ENCODE peak calls at places on chromosomes 2 and 18, in seven cellular contexts. One of them, this sample, is unnamed.

GRCh38 chr18:70491734-70492348 is 203.0 kb downstream of the SOCS6 start:
- DNase-seq in Peyer's patch: peak; percentile 78
- DNase-seq in upper lobe of left lung: no peak
- DNase-seq in fibroblast of lung: peak; percentile 19
- DNase-seq in A673: peak; percentile 66
- DNase-seq in stomach: peak; percentile 52
- DNase-seq in left ventricle myocardium inferior: no peak
- DNase-seq in this sample: peak; percentile 52

GRCh38 chr2:232592687-232593407 is 40.6 kb upstream of the EFHD1 start:
- DNase-seq in Peyer's patch: peak; percentile 73
- DNase-seq in upper lobe of left lung: no peak
- DNase-seq in fibroblast of lung: peak; percentile 89
- DNase-seq in A673: no peak
- DNase-seq in stomach: no peak
- DNase-seq in left ventricle myocardium inferior: no peak
- DNase-seq in this sample: no peak

GRCh38 chr2:18701981-18702380 is 112.6 kb upstream of the NT5C1B start:
- DNase-seq in Peyer's patch: no peak
- DNase-seq in upper lobe of left lung: no peak
- DNase-seq in fibroblast of lung: peak; percentile 65
- DNase-seq in A673: no peak
- DNase-seq in stomach: no peak
- DNase-seq in left ventricle myocardium inferior: no peak
- DNase-seq in this sample: no peak

GRCh38 chr2:232998666-232998985 is 14.4 kb downstream of the NGEF start:
- DNase-seq in Peyer's patch: peak; percentile 31
- DNase-seq in upper lobe of left lung: no peak
- DNase-seq in fibroblast of lung: no peak
- DNase-seq in A673: no peak
- DNase-seq in stomach: no peak
- DNase-seq in left ventricle myocardium inferior: no peak
- DNase-seq in this sample: no peak

GRCh38 chr2:164810843-164811242 is 30.8 kb downstream of the COBLL1 start:
- DNase-seq in Peyer's patch: no peak
- DNase-seq in upper lobe of left lung: no peak
- DNase-seq in fibroblast of lung: no peak
- DNase-seq in A673: no peak
- DNase-seq in stomach: no peak
- DNase-seq in left ventricle myocardium inferior: no peak
- DNase-seq in this sample: peak; percentile 14

GRCh38 chr2:96412307-96413066 is 76.9 kb downstream of the NCAPH start:
- DNase-seq in Peyer's patch: no peak
- DNase-seq in upper lobe of left lung: no peak
- DNase-seq in fibroblast of lung: peak; percentile 5
- DNase-seq in A673: no peak
- DNase-seq in stomach: no peak
- DNase-seq in left ventricle myocardium inferior: no peak
- DNase-seq in this sample: no peak

GRCh38 chr2:197571622-197572271 is 55.9 kb downstream of the MOB4 start:
- DNase-seq in Peyer's patch: no peak
- DNase-seq in upper lobe of left lung: no peak
- DNase-seq in fibroblast of lung: peak; percentile 44
- DNase-seq in A673: no peak
- DNase-seq in stomach: no peak
- DNase-seq in left ventricle myocardium inferior: no peak
- DNase-seq in this sample: no peak

GRCh38 chr18:959854-960253 is 55.2 kb downstream of the ADCYAP1 start:
- DNase-seq in Peyer's patch: no peak
- DNase-seq in upper lobe of left lung: no peak
- DNase-seq in fibroblast of lung: peak; percentile 70
- DNase-seq in A673: no peak
- DNase-seq in stomach: no peak
- DNase-seq in left ventricle myocardium inferior: no peak
- DNase-seq in this sample: no peak

GRCh38 chr18:46158498-46158897 is 54.3 kb downstream of the HAUS1 start:
- DNase-seq in Peyer's patch: no peak
- DNase-seq in upper lobe of left lung: no peak
- DNase-seq in fibroblast of lung: peak; percentile 23
- DNase-seq in A673: no peak
- DNase-seq in stomach: no peak
- DNase-seq in left ventricle myocardium inferior: no peak
- DNase-seq in this sample: peak; percentile 71

GRCh38 chr2:128362889-128363228 is 44.2 kb upstream of the HS6ST1 start:
- DNase-seq in Peyer's patch: peak; percentile 46
- DNase-seq in upper lobe of left lung: no peak
- DNase-seq in fibroblast of lung: peak; percentile 89
- DNase-seq in A673: peak; percentile 57
- DNase-seq in stomach: no peak
- DNase-seq in left ventricle myocardium inferior: no peak
- DNase-seq in this sample: peak; percentile 88

GRCh38 chr18:34773961-34774754 is 64.1 kb downstream of the DTNA start:
- DNase-seq in Peyer's patch: no peak
- DNase-seq in upper lobe of left lung: no peak
- DNase-seq in fibroblast of lung: peak; percentile 76
- DNase-seq in A673: no peak
- DNase-seq in stomach: peak; percentile 59
- DNase-seq in left ventricle myocardium inferior: peak; percentile 53
- DNase-seq in this sample: no peak

GRCh38 chr2:24489942-24490673 is 946 bp upstream of the NCOA1 start:
- DNase-seq in Peyer's patch: peak; percentile 74
- DNase-seq in upper lobe of left lung: no peak
- DNase-seq in fibroblast of lung: peak; percentile 46
- DNase-seq in A673: peak; percentile 90
- DNase-seq in stomach: no peak
- DNase-seq in left ventricle myocardium inferior: no peak
- DNase-seq in this sample: no peak

GRCh38 chr2:100105678-100106054 is 36.7 kb downstream of the AFF3 start:
- DNase-seq in Peyer's patch: no peak
- DNase-seq in upper lobe of left lung: no peak
- DNase-seq in fibroblast of lung: peak; percentile 30
- DNase-seq in A673: no peak
- DNase-seq in stomach: no peak
- DNase-seq in left ventricle myocardium inferior: no peak
- DNase-seq in this sample: no peak

GRCh38 chr2:117940436-117940835 is 73.4 kb downstream of the CCDC93 start:
- DNase-seq in Peyer's patch: no peak
- DNase-seq in upper lobe of left lung: no peak
- DNase-seq in fibroblast of lung: no peak
- DNase-seq in A673: no peak
- DNase-seq in stomach: no peak
- DNase-seq in left ventricle myocardium inferior: no peak
- DNase-seq in this sample: no peak

GRCh38 chr2:117936871-117937428 is 76.9 kb downstream of the CCDC93 start:
- DNase-seq in Peyer's patch: no peak
- DNase-seq in upper lobe of left lung: no peak
- DNase-seq in fibroblast of lung: no peak
- DNase-seq in A673: no peak
- DNase-seq in stomach: no peak
- DNase-seq in left ventricle myocardium inferior: peak; percentile 18
- DNase-seq in this sample: no peak

GRCh38 chr2:117935954-117936353 is 77.9 kb downstream of the CCDC93 start:
- DNase-seq in Peyer's patch: no peak
- DNase-seq in upper lobe of left lung: no peak
- DNase-seq in fibroblast of lung: no peak
- DNase-seq in A673: no peak
- DNase-seq in stomach: no peak
- DNase-seq in left ventricle myocardium inferior: no peak
- DNase-seq in this sample: no peak

GRCh38 chr2:117941693-117942092 is 72.2 kb downstream of the CCDC93 start:
- DNase-seq in Peyer's patch: no peak
- DNase-seq in upper lobe of left lung: no peak
- DNase-seq in fibroblast of lung: no peak
- DNase-seq in A673: no peak
- DNase-seq in stomach: no peak
- DNase-seq in left ventricle myocardium inferior: no peak
- DNase-seq in this sample: no peak

DNA sequence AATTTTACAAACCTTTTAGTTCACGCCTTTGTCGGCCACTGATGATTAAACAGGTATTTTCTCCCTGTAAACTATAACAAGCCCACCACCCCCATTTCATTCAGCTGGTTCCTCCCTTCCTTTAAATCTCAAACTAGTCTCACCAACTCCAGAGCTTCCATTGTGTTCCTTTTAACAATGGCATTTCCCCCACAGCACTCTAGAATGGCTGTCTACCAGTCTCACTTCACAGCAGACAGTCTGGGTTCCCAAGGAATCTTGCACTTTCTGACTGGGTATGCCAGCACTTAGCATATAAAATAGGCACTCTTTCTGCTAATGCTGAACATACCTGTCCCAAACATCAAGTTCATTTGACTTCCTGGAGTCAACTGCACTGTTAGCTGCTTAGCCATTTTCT is 75.3 kb downstream of the CCDC93 start:
- DNase-seq in Peyer's patch: no peak
- DNase-seq in upper lobe of left lung: no peak
- DNase-seq in fibroblast of lung: no peak
- DNase-seq in A673: no peak
- DNase-seq in stomach: no peak
- DNase-seq in left ventricle myocardium inferior: no peak
- DNase-seq in this sample: no peak
- H3K36me3 ChIP-seq in Peyer's patch: peaks cover 100% of the 10 kb centered on the region
- H3K36me3 ChIP-seq in upper lobe of left lung: peaks cover 14% of the 10 kb centered on the region
- H3K36me3 ChIP-seq in fibroblast of lung: peaks cover 13% of the 10 kb centered on the region
- H3K36me3 ChIP-seq in A673: peaks cover 31% of the 10 kb centered on the region
- H3K36me3 ChIP-seq in stomach: peaks cover 100% of the 10 kb centered on the region
- H3K36me3 ChIP-seq in left ventricle myocardium inferior: peaks cover 97% of the 10 kb centered on the region
- H3K36me3 ChIP-seq in this sample: peaks cover 6% of the 10 kb centered on the region

GRCh38 chr18:76657428-76657827 is 162.4 kb upstream of the ZNF516 start:
- DNase-seq in Peyer's patch: no peak
- DNase-seq in upper lobe of left lung: no peak
- DNase-seq in fibroblast of lung: peak; percentile 11
- DNase-seq in A673: peak; percentile 60
- DNase-seq in stomach: no peak
- DNase-seq in left ventricle myocardium inferior: no peak
- DNase-seq in this sample: no peak

GRCh38 chr18:76656925-76657324 is 161.9 kb upstream of the ZNF516 start:
- DNase-seq in Peyer's patch: no peak
- DNase-seq in upper lobe of left lung: no peak
- DNase-seq in fibroblast of lung: no peak
- DNase-seq in A673: no peak
- DNase-seq in stomach: no peak
- DNase-seq in left ventricle myocardium inferior: no peak
- DNase-seq in this sample: no peak

GRCh38 chr18:76657911-76658475 is 163.0 kb upstream of the ZNF516 start:
- DNase-seq in Peyer's patch: no peak
- DNase-seq in upper lobe of left lung: no peak
- DNase-seq in fibroblast of lung: no peak
- DNase-seq in A673: no peak
- DNase-seq in stomach: no peak
- DNase-seq in left ventricle myocardium inferior: no peak
- DNase-seq in this sample: no peak

GRCh38 chr18:76660571-76661192 is 161.7 kb upstream of the ZNF236 start:
- DNase-seq in Peyer's patch: no peak
- DNase-seq in upper lobe of left lung: peak; percentile 54
- DNase-seq in fibroblast of lung: no peak
- DNase-seq in A673: no peak
- DNase-seq in stomach: no peak
- DNase-seq in left ventricle myocardium inferior: no peak
- DNase-seq in this sample: no peak

GRCh38 chr18:76658627-76659026 is 163.6 kb upstream of the ZNF516 start:
- DNase-seq in Peyer's patch: no peak
- DNase-seq in upper lobe of left lung: no peak
- DNase-seq in fibroblast of lung: peak; percentile 9
- DNase-seq in A673: peak; percentile 43
- DNase-seq in stomach: no peak
- DNase-seq in left ventricle myocardium inferior: no peak
- DNase-seq in this sample: no peak
- H3K4me1 ChIP-seq in Peyer's patch: no peaks in the 10 kb centered on the region
- H3K4me1 ChIP-seq in upper lobe of left lung: no peaks in the 10 kb centered on the region
- H3K4me1 ChIP-seq in fibroblast of lung: no peaks in the 10 kb centered on the region
- H3K4me1 ChIP-seq in A673: no peaks in the 10 kb centered on the region
- H3K4me1 ChIP-seq in stomach: no peaks in the 10 kb centered on the region
- H3K4me1 ChIP-seq in left ventricle myocardium inferior: no peaks in the 10 kb centered on the region
- H3K4me1 ChIP-seq in this sample: no peaks in the 10 kb centered on the region

DNA sequence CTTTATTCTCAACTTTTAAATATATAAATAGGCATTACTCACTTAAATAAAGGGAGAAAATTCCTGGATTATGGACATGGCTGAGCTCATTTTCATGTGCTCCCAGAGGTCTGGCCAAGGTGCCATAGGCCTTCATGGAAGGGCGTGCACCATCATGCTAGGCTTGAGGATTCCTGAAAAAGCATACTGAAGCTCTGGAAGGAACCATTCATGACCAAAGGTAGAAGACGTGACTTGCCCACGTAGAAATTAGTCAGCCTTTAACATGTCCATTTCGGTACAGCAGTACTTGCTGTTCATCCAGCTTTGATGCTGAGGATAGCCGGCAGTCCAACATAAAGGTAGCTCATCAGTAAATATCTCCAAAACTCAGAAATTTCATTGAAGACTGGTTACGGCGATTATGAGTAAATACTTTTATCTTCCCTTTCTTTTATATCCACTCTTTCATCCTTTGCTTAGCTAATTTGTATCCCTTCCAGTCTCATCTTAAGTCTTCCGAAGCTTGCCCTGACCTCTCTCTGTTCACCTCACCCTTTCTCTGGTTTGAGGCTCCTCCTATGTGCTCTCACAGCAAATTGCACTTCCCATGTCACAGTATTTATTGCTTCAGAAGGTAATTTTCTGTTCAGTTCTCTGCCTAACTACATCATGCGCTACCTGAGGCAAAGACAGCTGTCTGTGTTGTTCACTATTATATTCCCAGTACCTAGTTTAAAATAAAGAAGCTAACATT is 32.3 kb upstream of the ASNSD1 start:
- DNase-seq in Peyer's patch: no peak
- DNase-seq in upper lobe of left lung: no peak
- DNase-seq in fibroblast of lung: no peak
- DNase-seq in A673: no peak
- DNase-seq in stomach: no peak
- DNase-seq in left ventricle myocardium inferior: no peak
- DNase-seq in this sample: peak; percentile 35
- TF ChIP-seq CTCF in Peyer's patch: peak; percentile 10
- TF ChIP-seq CTCF in upper lobe of left lung: no peak
- TF ChIP-seq CTCF in fibroblast of lung: no peak
- TF ChIP-seq CTCF in A673: no peak
- TF ChIP-seq CTCF in stomach: no peak
- TF ChIP-seq CTCF in left ventricle myocardium inferior: peak; percentile 48
- TF ChIP-seq CTCF in this sample: peak; percentile 44

GRCh38 chr2:134407154-134407890 is 153.4 kb downstream of the MGAT5 start:
- DNase-seq in Peyer's patch: no peak
- DNase-seq in upper lobe of left lung: no peak
- DNase-seq in fibroblast of lung: no peak
- DNase-seq in A673: no peak
- DNase-seq in stomach: no peak
- DNase-seq in left ventricle myocardium inferior: no peak
- DNase-seq in this sample: no peak

GRCh38 chr2:134408386-134408785 is 154.5 kb downstream of the MGAT5 start:
- DNase-seq in Peyer's patch: no peak
- DNase-seq in upper lobe of left lung: no peak
- DNase-seq in fibroblast of lung: peak; percentile 52
- DNase-seq in A673: no peak
- DNase-seq in stomach: no peak
- DNase-seq in left ventricle myocardium inferior: no peak
- DNase-seq in this sample: no peak

GRCh38 chr2:134406716-134407115 is 152.8 kb downstream of the MGAT5 start:
- DNase-seq in Peyer's patch: no peak
- DNase-seq in upper lobe of left lung: no peak
- DNase-seq in fibroblast of lung: no peak
- DNase-seq in A673: no peak
- DNase-seq in stomach: no peak
- DNase-seq in left ventricle myocardium inferior: no peak
- DNase-seq in this sample: no peak

GRCh38 chr2:134406311-134406710 is 152.4 kb downstream of the MGAT5 start:
- DNase-seq in Peyer's patch: no peak
- DNase-seq in upper lobe of left lung: no peak
- DNase-seq in fibroblast of lung: no peak
- DNase-seq in A673: no peak
- DNase-seq in stomach: peak; percentile 44
- DNase-seq in left ventricle myocardium inferior: no peak
- DNase-seq in this sample: no peak

GRCh38 chr2:134405641-134406081 is 151.8 kb downstream of the MGAT5 start:
- DNase-seq in Peyer's patch: no peak
- DNase-seq in upper lobe of left lung: no peak
- DNase-seq in fibroblast of lung: peak; percentile 75
- DNase-seq in A673: no peak
- DNase-seq in stomach: no peak
- DNase-seq in left ventricle myocardium inferior: no peak
- DNase-seq in this sample: no peak
- H3K36me3 ChIP-seq in Peyer's patch: peaks cover 20% of the 10 kb centered on the region
- H3K36me3 ChIP-seq in upper lobe of left lung: no peaks in the 10 kb centered on the region
- H3K36me3 ChIP-seq in fibroblast of lung: peaks cover 4% of the 10 kb centered on the region
- H3K36me3 ChIP-seq in A673: no peaks in the 10 kb centered on the region
- H3K36me3 ChIP-seq in stomach: peaks cover 36% of the 10 kb centered on the region
- H3K36me3 ChIP-seq in left ventricle myocardium inferior: peaks cover 12% of the 10 kb centered on the region
- H3K36me3 ChIP-seq in this sample: no peaks in the 10 kb centered on the region

This sample was measured in Caco-2.